ENCODE peak calls at places on chromosomes 16 and 17, in four cellular contexts. K is activated effector memory CD4-positive, alpha-beta T cell treated with anti-CD3 and anti-CD28 coated beads, Interleukin-2, amount 50 U/mL, for 16 hours; I is A549; O is GM12891. R is an unnamed sample.

GRCh38 chr17:42472709-42473521 is 14.2 kb downstream of the ATP6V0A1 start:
- DNase-seq in K (no peak), O (no peak), I (no peak), R (no peak)

GRCh38 chr17:31492880-31493655 is 101.6 kb downstream of the RAB11FIP4 start:
- DNase-seq in I (no peak), K (peak), O (peak), R (peak)

GRCh38 chr16:53045554-53046250 is 7.0 kb downstream of the CHD9NB start:
- DNase-seq in I (no peak), K (no peak), O (no peak), R (no peak)

GRCh38 chr17:42969006-42969581 is 4.8 kb upstream of the AARSD1 start:
- DNase-seq in I (no peak), K (no peak), O (no peak), R (no peak)

GRCh38 chr16:2450535-2450934 is 9.4 kb upstream of the TEDC2 start:
- DNase-seq in I (no peak), K (no peak), O (no peak), R (no peak)

GRCh38 chr17:78241277-78242023 is 10.0 kb downstream of the TMEM235 start:
- DNase-seq in I (peak), K (no peak), O (no peak), R (no peak)

GRCh38 chr16:10663146-10663545 is 31.6 kb downstream of the TEKT5 start:
- DNase-seq in I (no peak), K (no peak), O (no peak), R (no peak)

GRCh38 chr16:50395763-50396710 is 27.2 kb upstream of the BRD7 start:
- DNase-seq in O (no peak), I (no peak), K (no peak), R (no peak)

GRCh38 chr17:410674-411401 is 58.2 kb upstream of the RPH3AL start:
- DNase-seq in K (peak), I (no peak), O (no peak), R (peak)

GRCh38 chr16:47470211-47470610 is 9.1 kb downstream of the PHKB start:
- DNase-seq in K (no peak), O (no peak), I (no peak), R (no peak)